ENCODE peak calls at places on chromosomes 2 and 18, in four cellular contexts. L is HepG2, A is GM12878, N is K562. W is an unnamed sample.

GRCh38 chr2:77977486-77978063 is 455.4 kb upstream of the LRRTM4 start:
- DNase-seq in N (peak; percentile 5), L (no peak), A (no peak), W (no peak)

GRCh38 chr2:105396254-105397024 is 2.4 kb downstream of the FHL2 start:
- DNase-seq in N (peak; percentile 72), L (peak; percentile 85), A (no peak), W (peak; percentile 90)

GRCh38 chr18:65938592-65939372 is 188.0 kb downstream of the CDH7 start:
- DNase-seq in A (peak; percentile 5), N (peak; percentile 1), L (peak; percentile 34), W (peak; percentile 58)

GRCh38 chr2:133841905-133842304 is 273.6 kb upstream of the NCKAP5 start:
- DNase-seq in L (no peak), A (no peak), N (no peak), W (peak; percentile 90)

GRCh38 chr2:223222397-223222796 is 170.4 kb downstream of the KCNE4 start:
- DNase-seq in N (no peak), A (no peak), L (no peak), W (peak; percentile 88)

GRCh38 chr2:197130318-197130717 is 180.3 kb downstream of the ANKRD44 start:
- DNase-seq in L (no peak), N (no peak), A (peak; percentile 77), W (no peak)

GRCh38 chr2:191318729-191319078 is 73.5 kb downstream of the MYO1B start:
- DNase-seq in A (no peak), N (no peak), L (peak; percentile 96), W (no peak)

GRCh38 chr18:54187372-54187771 is 37.1 kb downstream of the MBD2 start:
- DNase-seq in L (no peak), A (no peak), N (no peak), W (no peak)

GRCh38 chr2:27959496-27959895 is 69.0 kb downstream of the BABAM2 start:
- DNase-seq in A (no peak), N (no peak), L (peak; percentile 69), W (peak; percentile 59)

GRCh38 chr18:48928787-48929186 is 22.0 kb downstream of the SMAD7 start:
- DNase-seq in A (peak; percentile 72), L (peak; percentile 65), N (no peak), W (peak; percentile 83)

GRCh38 chr2:183162362-183162761 is 38.1 kb downstream of the NUP35 start:
- DNase-seq in N (no peak), L (no peak), A (no peak), W (no peak)

DNA sequence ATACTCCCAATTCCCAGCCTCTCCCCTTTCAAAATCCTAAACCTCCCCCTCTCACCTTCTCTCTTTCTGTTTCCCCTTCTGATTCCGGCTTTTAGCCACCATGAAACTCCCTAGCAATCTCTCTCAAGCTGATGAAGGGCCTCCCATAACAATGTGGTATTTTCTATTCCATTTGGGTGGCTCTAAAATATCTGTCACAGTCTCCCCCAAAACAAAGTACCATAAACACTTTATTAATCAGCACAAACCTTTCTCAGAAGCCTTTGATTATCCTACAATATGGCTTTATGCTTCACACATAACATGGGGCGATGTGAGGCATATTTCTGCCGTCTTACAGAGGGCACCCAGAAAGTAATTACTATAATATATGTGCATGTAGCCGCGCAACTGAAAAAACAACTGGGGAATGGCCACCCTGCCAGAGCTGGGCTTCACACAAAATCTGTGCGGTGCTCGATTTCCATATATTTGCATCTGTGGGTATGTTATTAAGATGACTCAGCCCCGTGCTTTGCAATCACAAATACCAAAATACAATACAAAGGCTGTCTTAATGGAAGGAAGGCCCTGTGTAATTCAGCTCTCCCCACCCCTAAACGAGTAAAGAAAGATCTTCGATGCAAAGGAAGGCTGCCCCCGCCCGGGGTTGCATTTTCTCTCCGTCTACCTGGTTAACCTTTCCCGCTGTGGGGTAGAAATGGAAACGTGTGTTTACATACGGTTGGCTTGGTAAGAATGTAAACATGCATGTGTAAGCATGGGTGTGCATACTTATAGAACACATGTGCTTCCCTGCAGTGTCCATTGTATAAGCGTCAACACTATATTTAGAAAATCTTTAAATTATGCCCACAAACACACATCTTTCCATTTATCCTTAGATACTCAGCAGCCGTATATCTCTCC is 81.4 kb downstream of the CELF4 start:
- DNase-seq in L (no peak), A (no peak), N (no peak), W (no peak)
- TF ChIP-seq POLR2A in L (no peak), A (no peak), N (no peak), W (no peak)

GRCh38 chr2:176145085-176145969 is 6.0 kb upstream of the HOXD4 start:
- DNase-seq in A (no peak), L (no peak), N (no peak), W (no peak)
- H3K79me2 ChIP-seq in A (no peaks in the 10 kb centered on the region), L (no peaks in the 10 kb centered on the region), N (no peaks in the 10 kb centered on the region), W (peaks cover 73% of the 10 kb centered on the region)

DNA sequence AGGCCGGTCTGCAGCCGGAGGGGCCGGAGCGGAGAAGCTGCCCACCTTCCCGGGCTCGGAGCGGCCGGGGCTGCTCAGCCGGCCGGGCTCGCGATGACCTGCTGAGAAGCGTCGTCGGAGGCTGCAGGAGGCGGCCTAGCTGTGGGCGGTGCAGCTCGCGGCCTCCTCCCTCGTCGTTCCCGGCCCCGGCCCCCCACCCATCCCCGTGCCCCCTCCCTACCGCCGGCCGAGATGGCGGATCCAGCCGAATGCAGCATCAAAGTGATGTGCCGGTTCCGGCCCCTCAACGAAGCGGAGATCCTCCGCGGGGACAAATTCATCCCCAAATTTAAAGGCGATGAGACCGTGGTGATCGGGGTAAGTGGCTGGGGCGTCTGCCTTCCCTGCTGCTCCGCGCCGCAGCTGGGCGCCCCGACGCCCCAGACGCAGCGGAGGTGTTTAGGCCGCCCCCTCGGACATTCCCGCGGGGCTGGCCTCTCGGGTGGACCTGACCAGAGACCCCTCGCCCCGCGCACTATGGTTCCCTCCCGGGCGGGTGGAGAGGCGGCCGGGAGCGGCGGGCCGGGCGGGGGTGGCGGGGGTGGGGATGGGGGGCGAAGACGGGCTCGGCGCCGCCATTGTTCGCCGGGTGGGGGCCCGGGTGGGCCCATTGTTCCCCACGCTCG is 492 bp downstream of the KIF5C start:
- DNase-seq in N (no peak), A (no peak), L (no peak), W (no peak)
- TF ChIP-seq MYC in N (no peak), A (no peak), L (no peak), W (no peak)

GRCh38 chr2:120231974-120232635 is 8.9 kb upstream of the TMEM185B start:
- DNase-seq in A (peak; percentile 86), N (peak; percentile 41), L (no peak), W (no peak)
- TF ChIP-seq POLR2A in A (peak; percentile 70), N (no peak), L (no peak), W (no peak)

GRCh38 chr2:112644155-112644932 is 1.4 kb upstream of the SLC20A1 start:
- DNase-seq in L (peak; percentile 92), N (no peak), A (no peak), W (no peak)

GRCh38 chr2:112646791-112647720 is 1.3 kb downstream of the SLC20A1 start:
- DNase-seq in N (no peak), A (no peak), L (no peak), W (peak; percentile 29)

GRCh38 chr2:112644933-112645395 is 775 bp upstream of the SLC20A1 start:
- DNase-seq in L (no peak), A (no peak), N (peak; percentile 80), W (peak; percentile 66)

GRCh38 chr2:112645396-112646101 is at the start of gene SLC20A1:
- DNase-seq in A (peak; percentile 74), N (peak; percentile 98), L (peak; percentile 94), W (peak; percentile 91)

DNA sequence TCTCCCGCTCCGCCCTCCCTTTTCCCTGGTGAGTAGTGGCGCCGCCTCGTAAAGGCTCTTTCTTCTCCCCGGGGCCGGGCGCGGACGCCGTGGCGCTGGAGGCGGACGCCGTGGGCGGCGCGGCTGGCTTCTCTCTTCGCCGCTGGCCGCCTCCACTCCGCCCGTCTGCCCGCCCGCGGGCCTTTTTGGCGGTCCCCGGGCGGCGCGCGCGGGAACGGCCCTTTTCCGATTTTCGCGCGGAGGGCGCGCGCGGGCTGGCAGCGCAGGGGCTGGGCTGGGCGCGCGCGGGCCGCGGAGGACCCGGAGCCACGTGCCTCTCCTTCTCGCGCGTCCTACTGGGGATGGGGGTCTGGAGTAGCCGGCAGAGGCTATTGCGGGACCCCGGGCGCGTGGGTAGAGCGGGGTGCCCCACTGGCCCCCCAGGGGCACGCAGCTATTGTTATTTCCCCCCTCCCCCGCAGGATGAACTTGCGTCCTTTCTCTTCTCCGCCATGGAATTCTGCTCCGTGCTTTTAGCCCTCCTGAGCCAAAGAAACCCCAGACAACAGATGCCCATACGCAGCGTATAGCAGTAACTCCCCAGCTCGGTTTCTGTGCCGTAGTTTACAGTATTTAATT is 472 bp downstream of the SLC20A1 start:
- DNase-seq in A (no peak), L (no peak), N (peak; percentile 45), W (peak; percentile 33)
- H3K79me2 ChIP-seq in A (peaks cover 43% of the 10 kb centered on the region), L (peaks cover 50% of the 10 kb centered on the region), N (peaks cover 67% of the 10 kb centered on the region), W (peaks cover 67% of the 10 kb centered on the region)

GRCh38 chr2:68806511-68807109 is 64.6 kb downstream of the BMP10 start:
- DNase-seq in L (no peak), N (no peak), A (no peak), W (no peak)
- TF ChIP-seq MYC in L (no peak), N (no peak), A (no peak), W (no peak)

GRCh38 chr18:13460946-13461345 is 242.4 kb downstream of the LDLRAD4 start:
- DNase-seq in A (no peak), L (no peak), N (no peak), W (no peak)
- TF ChIP-seq POLR2A in A (no peak), L (no peak), N (no peak), W (no peak)

DNA sequence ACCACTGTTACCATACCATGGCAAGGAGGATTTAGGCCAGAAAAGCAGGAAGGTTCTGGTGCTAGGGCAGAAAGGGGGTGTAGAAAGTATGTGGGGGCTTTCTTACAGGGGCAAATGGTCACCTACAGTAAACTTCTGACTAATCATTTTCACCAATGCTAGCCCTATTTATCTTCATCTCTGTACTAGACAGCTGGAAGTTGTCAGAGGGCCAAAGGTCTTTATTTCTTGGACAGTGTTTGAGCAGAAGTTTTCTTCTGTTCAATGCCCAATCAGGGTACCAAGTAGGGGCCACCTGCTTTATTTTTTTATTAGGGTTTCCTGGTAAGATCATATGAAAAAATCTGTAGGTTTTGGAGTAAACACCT is 37.6 kb downstream of the MAP4K4 start:
- DNase-seq in L (no peak), N (no peak), A (no peak), W (no peak)
- H3K79me2 ChIP-seq in L (peaks cover 97% of the 10 kb centered on the region), N (peaks cover 82% of the 10 kb centered on the region), A (no peaks in the 10 kb centered on the region), W (peaks cover 98% of the 10 kb centered on the region)

GRCh38 chr2:96158554-96158940 is 13.3 kb upstream of the DUSP2 start:
- DNase-seq in N (no peak), A (no peak), L (no peak), W (no peak)
- TF ChIP-seq MYC in N (no peak), A (no peak), L (no peak), W (no peak)

W was measured in endothelial cell of umbilical vein.